ENCODE peak calls at places on chromosomes 11 and 22, in six cellular contexts. One of them, this sample, is unnamed.

GRCh38 chr11:94058630-94059029 is 37.5 kb downstream of the HEPHL1 start:
- DNase-seq in G401: no peak
- DNase-seq in effector CD4-positive, alpha-beta T cell: no peak
- DNase-seq in NCI-H1436 treated with DMSO at 0.1 percent for 48 hours: no peak
- DNase-seq in EL: no peak
- DNase-seq in cardiac fibroblast: no peak
- DNase-seq in this sample: no peak

GRCh38 chr11:2208691-2209369 is 37.2 kb upstream of the TH start:
- DNase-seq in G401: peak
- DNase-seq in effector CD4-positive, alpha-beta T cell: no peak
- DNase-seq in NCI-H1436 treated with DMSO at 0.1 percent for 48 hours: no peak
- DNase-seq in EL: no peak
- DNase-seq in cardiac fibroblast: no peak
- DNase-seq in this sample: no peak

GRCh38 chr11:102966011-102966410 is 10.5 kb upstream of the MMP13 start:
- DNase-seq in G401: no peak
- DNase-seq in effector CD4-positive, alpha-beta T cell: no peak
- DNase-seq in NCI-H1436 treated with DMSO at 0.1 percent for 48 hours: no peak
- DNase-seq in EL: no peak
- DNase-seq in cardiac fibroblast: no peak
- DNase-seq in this sample: no peak

GRCh38 chr22:35480143-35480542 is 60.5 kb upstream of the RASD2 start:
- DNase-seq in G401: peak
- DNase-seq in effector CD4-positive, alpha-beta T cell: no peak
- DNase-seq in NCI-H1436 treated with DMSO at 0.1 percent for 48 hours: no peak
- DNase-seq in EL: peak
- DNase-seq in cardiac fibroblast: no peak
- DNase-seq in this sample: no peak

GRCh38 chr22:42655693-42656092 is 6.5 kb upstream of the CYB5R3 start:
- DNase-seq in G401: no peak
- DNase-seq in effector CD4-positive, alpha-beta T cell: no peak
- DNase-seq in NCI-H1436 treated with DMSO at 0.1 percent for 48 hours: peak
- DNase-seq in EL: no peak
- DNase-seq in cardiac fibroblast: no peak
- DNase-seq in this sample: no peak

GRCh38 chr11:33065445-33066178 is 26.2 kb downstream of the TCP11L1 start:
- DNase-seq in G401: peak
- DNase-seq in effector CD4-positive, alpha-beta T cell: peak
- DNase-seq in NCI-H1436 treated with DMSO at 0.1 percent for 48 hours: peak
- DNase-seq in EL: peak
- DNase-seq in cardiac fibroblast: peak
- DNase-seq in this sample: peak

GRCh38 chr11:130390071-130390758 is 38.2 kb downstream of the ADAMTS8 start:
- DNase-seq in G401: peak
- DNase-seq in effector CD4-positive, alpha-beta T cell: no peak
- DNase-seq in NCI-H1436 treated with DMSO at 0.1 percent for 48 hours: no peak
- DNase-seq in EL: peak
- DNase-seq in cardiac fibroblast: peak
- DNase-seq in this sample: peak

GRCh38 chr11:69992943-69993694 is 85.0 kb upstream of the ANO1 start:
- DNase-seq in G401: no peak
- DNase-seq in effector CD4-positive, alpha-beta T cell: no peak
- DNase-seq in NCI-H1436 treated with DMSO at 0.1 percent for 48 hours: no peak
- DNase-seq in EL: no peak
- DNase-seq in cardiac fibroblast: no peak
- DNase-seq in this sample: no peak

GRCh38 chr11:69447786-69448185 is 33.7 kb upstream of the LINC01488 start:
- DNase-seq in G401: no peak
- DNase-seq in effector CD4-positive, alpha-beta T cell: no peak
- DNase-seq in NCI-H1436 treated with DMSO at 0.1 percent for 48 hours: no peak
- DNase-seq in EL: peak
- DNase-seq in cardiac fibroblast: no peak
- DNase-seq in this sample: peak

GRCh38 chr11:88338223-88338661 is 706 bp upstream of the CTSC start:
- DNase-seq in G401: no peak
- DNase-seq in effector CD4-positive, alpha-beta T cell: peak
- DNase-seq in NCI-H1436 treated with DMSO at 0.1 percent for 48 hours: no peak
- DNase-seq in EL: peak
- DNase-seq in cardiac fibroblast: peak
- DNase-seq in this sample: peak

GRCh38 chr11:79663012-79663411 is 222.2 kb upstream of the TENM4 start:
- DNase-seq in G401: no peak
- DNase-seq in effector CD4-positive, alpha-beta T cell: no peak
- DNase-seq in NCI-H1436 treated with DMSO at 0.1 percent for 48 hours: no peak
- DNase-seq in EL: no peak
- DNase-seq in cardiac fibroblast: no peak
- DNase-seq in this sample: no peak

GRCh38 chr11:134988495-134988894 is 576.5 kb upstream of the B3GAT1 start:
- DNase-seq in G401: no peak
- DNase-seq in effector CD4-positive, alpha-beta T cell: no peak
- DNase-seq in NCI-H1436 treated with DMSO at 0.1 percent for 48 hours: no peak
- DNase-seq in EL: no peak
- DNase-seq in cardiac fibroblast: no peak
- DNase-seq in this sample: no peak

GRCh38 chr11:84430661-84431060 is 1144.5 kb upstream of the CCDC90B start:
- DNase-seq in G401: no peak
- DNase-seq in effector CD4-positive, alpha-beta T cell: no peak
- DNase-seq in NCI-H1436 treated with DMSO at 0.1 percent for 48 hours: peak
- DNase-seq in EL: no peak
- DNase-seq in cardiac fibroblast: no peak
- DNase-seq in this sample: no peak

GRCh38 chr22:25554321-25555088 is 10.0 kb upstream of the GRK3 start:
- DNase-seq in G401: no peak
- DNase-seq in effector CD4-positive, alpha-beta T cell: no peak
- DNase-seq in NCI-H1436 treated with DMSO at 0.1 percent for 48 hours: no peak
- DNase-seq in EL: no peak
- DNase-seq in cardiac fibroblast: no peak
- DNase-seq in this sample: no peak

GRCh38 chr11:14118047-14118446 is 155.5 kb downstream of the SPON1 start:
- DNase-seq in G401: no peak
- DNase-seq in effector CD4-positive, alpha-beta T cell: no peak
- DNase-seq in NCI-H1436 treated with DMSO at 0.1 percent for 48 hours: no peak
- DNase-seq in EL: no peak
- DNase-seq in cardiac fibroblast: no peak
- DNase-seq in this sample: no peak

GRCh38 chr11:44223261-44223660 is 86.7 kb downstream of the ALX4 start:
- DNase-seq in G401: no peak
- DNase-seq in effector CD4-positive, alpha-beta T cell: no peak
- DNase-seq in NCI-H1436 treated with DMSO at 0.1 percent for 48 hours: no peak
- DNase-seq in EL: peak
- DNase-seq in cardiac fibroblast: peak
- DNase-seq in this sample: no peak

GRCh38 chr11:58594826-58595225 is 16.0 kb downstream of the ZFP91 start:
- DNase-seq in G401: no peak
- DNase-seq in effector CD4-positive, alpha-beta T cell: no peak
- DNase-seq in NCI-H1436 treated with DMSO at 0.1 percent for 48 hours: no peak
- DNase-seq in EL: no peak
- DNase-seq in cardiac fibroblast: no peak
- DNase-seq in this sample: no peak

GRCh38 chr11:123560001-123560400 is 94.4 kb downstream of the SCN3B start:
- DNase-seq in G401: peak
- DNase-seq in effector CD4-positive, alpha-beta T cell: no peak
- DNase-seq in NCI-H1436 treated with DMSO at 0.1 percent for 48 hours: no peak
- DNase-seq in EL: peak
- DNase-seq in cardiac fibroblast: peak
- DNase-seq in this sample: peak

GRCh38 chr11:128324051-128324481 is 263.3 kb downstream of the ETS1 start:
- DNase-seq in G401: no peak
- DNase-seq in effector CD4-positive, alpha-beta T cell: peak
- DNase-seq in NCI-H1436 treated with DMSO at 0.1 percent for 48 hours: no peak
- DNase-seq in EL: no peak
- DNase-seq in cardiac fibroblast: no peak
- DNase-seq in this sample: peak

GRCh38 chr22:19422440-19423301 is 8.9 kb downstream of the HIRA start:
- DNase-seq in G401: peak
- DNase-seq in effector CD4-positive, alpha-beta T cell: no peak
- DNase-seq in NCI-H1436 treated with DMSO at 0.1 percent for 48 hours: no peak
- DNase-seq in EL: peak
- DNase-seq in cardiac fibroblast: no peak
- DNase-seq in this sample: no peak

GRCh38 chr11:64206457-64207246 is at the start of gene FERMT3:
- DNase-seq in G401: no peak
- DNase-seq in effector CD4-positive, alpha-beta T cell: peak
- DNase-seq in NCI-H1436 treated with DMSO at 0.1 percent for 48 hours: no peak
- DNase-seq in EL: no peak
- DNase-seq in cardiac fibroblast: no peak
- DNase-seq in this sample: no peak

GRCh38 chr22:49186756-49187155 is 640.9 kb downstream of the BRD1 start:
- DNase-seq in G401: no peak
- DNase-seq in effector CD4-positive, alpha-beta T cell: no peak
- DNase-seq in NCI-H1436 treated with DMSO at 0.1 percent for 48 hours: no peak
- DNase-seq in EL: no peak
- DNase-seq in cardiac fibroblast: no peak
- DNase-seq in this sample: no peak

GRCh38 chr11:117715801-117716200 is 81.2 kb downstream of the DSCAML1 start:
- DNase-seq in G401: no peak
- DNase-seq in effector CD4-positive, alpha-beta T cell: no peak
- DNase-seq in NCI-H1436 treated with DMSO at 0.1 percent for 48 hours: no peak
- DNase-seq in EL: no peak
- DNase-seq in cardiac fibroblast: no peak
- DNase-seq in this sample: no peak

GRCh38 chr11:122784325-122785155 is 53.8 kb upstream of the CRTAM start:
- DNase-seq in G401: peak
- DNase-seq in effector CD4-positive, alpha-beta T cell: no peak
- DNase-seq in NCI-H1436 treated with DMSO at 0.1 percent for 48 hours: no peak
- DNase-seq in EL: peak
- DNase-seq in cardiac fibroblast: peak
- DNase-seq in this sample: peak

GRCh38 chr11:67302571-67303131 is 679 bp upstream of the SSH3 start:
- DNase-seq in G401: peak
- DNase-seq in effector CD4-positive, alpha-beta T cell: no peak
- DNase-seq in NCI-H1436 treated with DMSO at 0.1 percent for 48 hours: no peak
- DNase-seq in EL: no peak
- DNase-seq in cardiac fibroblast: peak
- DNase-seq in this sample: peak

GRCh38 chr11:127996825-127997224 is 590.5 kb downstream of the ETS1 start:
- DNase-seq in G401: no peak
- DNase-seq in effector CD4-positive, alpha-beta T cell: no peak
- DNase-seq in NCI-H1436 treated with DMSO at 0.1 percent for 48 hours: no peak
- DNase-seq in EL: peak
- DNase-seq in cardiac fibroblast: peak
- DNase-seq in this sample: peak

GRCh38 chr22:50425179-50425916 is 49.5 kb downstream of the SBF1 start:
- DNase-seq in G401: no peak
- DNase-seq in effector CD4-positive, alpha-beta T cell: no peak
- DNase-seq in NCI-H1436 treated with DMSO at 0.1 percent for 48 hours: no peak
- DNase-seq in EL: no peak
- DNase-seq in cardiac fibroblast: no peak
- DNase-seq in this sample: peak